ENCODE peak calls at places on chromosomes 7 and 10, in eight cellular contexts. One of them, this sample, is unnamed.

GRCh38 chr10:4141471-4141870 is 356.5 kb upstream of the KLF6 start:
- DNase-seq in colonic mucosa: no peak
- DNase-seq in fibroblast of lung: peak; percentile 34
- DNase-seq in tibial artery: no peak
- DNase-seq in Panc1: no peak
- DNase-seq in mucosa of descending colon: no peak
- DNase-seq in suprapubic skin: no peak
- DNase-seq in prostate gland: no peak
- DNase-seq in this sample: peak; percentile 59

GRCh38 chr10:36362257-36362656 is 720.2 kb upstream of the FZD8 start:
- DNase-seq in mucosa of descending colon: no peak
- DNase-seq in suprapubic skin: no peak
- DNase-seq in tibial artery: no peak
- DNase-seq in Panc1: no peak
- DNase-seq in prostate gland: no peak
- DNase-seq in colonic mucosa: no peak
- DNase-seq in fibroblast of lung: no peak
- DNase-seq in this sample: no peak

GRCh38 chr10:79385804-79386531 is 38.7 kb downstream of the PPIF start:
- DNase-seq in fibroblast of lung: no peak
- DNase-seq in tibial artery: peak; percentile 66
- DNase-seq in colonic mucosa: peak; percentile 17
- DNase-seq in suprapubic skin: peak; percentile 78
- DNase-seq in prostate gland: peak; percentile 3
- DNase-seq in mucosa of descending colon: peak; percentile 41
- DNase-seq in Panc1: no peak
- DNase-seq in this sample: no peak

GRCh38 chr10:120506674-120507073 is 49.6 kb downstream of the PLPP4 start:
- DNase-seq in tibial artery: no peak
- DNase-seq in fibroblast of lung: no peak
- DNase-seq in prostate gland: no peak
- DNase-seq in mucosa of descending colon: no peak
- DNase-seq in colonic mucosa: no peak
- DNase-seq in suprapubic skin: no peak
- DNase-seq in Panc1: no peak
- DNase-seq in this sample: no peak

GRCh38 chr10:91613411-91614253 is 19.2 kb downstream of the PPP1R3C start:
- DNase-seq in mucosa of descending colon: no peak
- DNase-seq in suprapubic skin: no peak
- DNase-seq in prostate gland: no peak
- DNase-seq in Panc1: no peak
- DNase-seq in colonic mucosa: no peak
- DNase-seq in fibroblast of lung: peak; percentile 96
- DNase-seq in tibial artery: no peak
- DNase-seq in this sample: peak; percentile 65

GRCh38 chr7:8433477-8434289 is at the start of gene NXPH1:
- DNase-seq in suprapubic skin: no peak
- DNase-seq in prostate gland: no peak
- DNase-seq in fibroblast of lung: no peak
- DNase-seq in tibial artery: no peak
- DNase-seq in colonic mucosa: no peak
- DNase-seq in mucosa of descending colon: no peak
- DNase-seq in Panc1: no peak
- DNase-seq in this sample: peak; percentile 4

GRCh38 chr10:77332256-77332655 is 305.4 kb downstream of the KCNMA1 start:
- DNase-seq in fibroblast of lung: no peak
- DNase-seq in Panc1: no peak
- DNase-seq in prostate gland: no peak
- DNase-seq in suprapubic skin: no peak
- DNase-seq in colonic mucosa: no peak
- DNase-seq in tibial artery: no peak
- DNase-seq in mucosa of descending colon: no peak
- DNase-seq in this sample: no peak

GRCh38 chr7:101099969-101100781 is 14.9 kb downstream of the TRIM56 start:
- DNase-seq in prostate gland: peak; percentile 75
- DNase-seq in suprapubic skin: peak; percentile 96
- DNase-seq in Panc1: peak; percentile 98
- DNase-seq in fibroblast of lung: peak; percentile 99
- DNase-seq in colonic mucosa: peak; percentile 81
- DNase-seq in tibial artery: peak; percentile 99
- DNase-seq in mucosa of descending colon: peak; percentile 87
- DNase-seq in this sample: peak; percentile 67

GRCh38 chr7:157723205-157723604 is 386.4 kb downstream of the DNAJB6 start:
- DNase-seq in suprapubic skin: no peak
- DNase-seq in fibroblast of lung: no peak
- DNase-seq in colonic mucosa: no peak
- DNase-seq in mucosa of descending colon: no peak
- DNase-seq in prostate gland: no peak
- DNase-seq in tibial artery: no peak
- DNase-seq in Panc1: no peak
- DNase-seq in this sample: no peak

GRCh38 chr7:157727964-157728615 is 391.3 kb downstream of the DNAJB6 start:
- DNase-seq in fibroblast of lung: no peak
- DNase-seq in suprapubic skin: no peak
- DNase-seq in prostate gland: no peak
- DNase-seq in colonic mucosa: no peak
- DNase-seq in Panc1: no peak
- DNase-seq in tibial artery: no peak
- DNase-seq in mucosa of descending colon: no peak
- DNase-seq in this sample: no peak

GRCh38 chr7:157730614-157731013 is 393.8 kb downstream of the DNAJB6 start:
- DNase-seq in mucosa of descending colon: no peak
- DNase-seq in suprapubic skin: no peak
- DNase-seq in fibroblast of lung: no peak
- DNase-seq in tibial artery: no peak
- DNase-seq in Panc1: no peak
- DNase-seq in colonic mucosa: no peak
- DNase-seq in prostate gland: no peak
- DNase-seq in this sample: no peak

GRCh38 chr7:157729566-157729965 is 392.8 kb downstream of the DNAJB6 start:
- DNase-seq in prostate gland: no peak
- DNase-seq in Panc1: no peak
- DNase-seq in fibroblast of lung: no peak
- DNase-seq in colonic mucosa: no peak
- DNase-seq in suprapubic skin: no peak
- DNase-seq in tibial artery: no peak
- DNase-seq in mucosa of descending colon: no peak
- DNase-seq in this sample: no peak

GRCh38 chr7:157726764-157727163 is 390.0 kb downstream of the DNAJB6 start:
- DNase-seq in tibial artery: no peak
- DNase-seq in Panc1: no peak
- DNase-seq in suprapubic skin: no peak
- DNase-seq in mucosa of descending colon: no peak
- DNase-seq in colonic mucosa: no peak
- DNase-seq in fibroblast of lung: no peak
- DNase-seq in prostate gland: no peak
- DNase-seq in this sample: no peak
- H3K9me3 ChIP-seq in tibial artery: no peaks in the 10 kb centered on the region
- H3K9me3 ChIP-seq in Panc1: no peaks in the 10 kb centered on the region
- H3K9me3 ChIP-seq in suprapubic skin: no peaks in the 10 kb centered on the region
- H3K9me3 ChIP-seq in mucosa of descending colon: no peaks in the 10 kb centered on the region
- H3K9me3 ChIP-seq in colonic mucosa: no peaks in the 10 kb centered on the region
- H3K9me3 ChIP-seq in fibroblast of lung: no peaks in the 10 kb centered on the region
- H3K9me3 ChIP-seq in prostate gland: no peaks in the 10 kb centered on the region
- H3K9me3 ChIP-seq in this sample: no peaks in the 10 kb centered on the region

GRCh38 chr7:76315372-76315771 is 12.9 kb downstream of the HSPB1 start:
- DNase-seq in Panc1: no peak
- DNase-seq in prostate gland: no peak
- DNase-seq in fibroblast of lung: no peak
- DNase-seq in tibial artery: no peak
- DNase-seq in suprapubic skin: no peak
- DNase-seq in mucosa of descending colon: peak; percentile 38
- DNase-seq in colonic mucosa: peak; percentile 25
- DNase-seq in this sample: no peak

GRCh38 chr7:76317782-76318487 is 15.5 kb downstream of the HSPB1 start:
- DNase-seq in suprapubic skin: peak; percentile 98
- DNase-seq in prostate gland: peak; percentile 98
- DNase-seq in Panc1: no peak
- DNase-seq in mucosa of descending colon: peak; percentile 99
- DNase-seq in colonic mucosa: peak; percentile 97
- DNase-seq in fibroblast of lung: peak; percentile 95
- DNase-seq in tibial artery: peak; percentile 99
- DNase-seq in this sample: peak; percentile 98

GRCh38 chr7:76310102-76310957 is 7.9 kb downstream of the HSPB1 start:
- DNase-seq in Panc1: no peak
- DNase-seq in tibial artery: no peak
- DNase-seq in colonic mucosa: peak; percentile 58
- DNase-seq in suprapubic skin: no peak
- DNase-seq in prostate gland: peak; percentile 67
- DNase-seq in fibroblast of lung: no peak
- DNase-seq in mucosa of descending colon: no peak
- DNase-seq in this sample: no peak

GRCh38 chr7:76316984-76317781 is 14.7 kb downstream of the HSPB1 start:
- DNase-seq in suprapubic skin: no peak
- DNase-seq in Panc1: no peak
- DNase-seq in colonic mucosa: no peak
- DNase-seq in fibroblast of lung: no peak
- DNase-seq in tibial artery: peak; percentile 76
- DNase-seq in prostate gland: no peak
- DNase-seq in mucosa of descending colon: peak; percentile 64
- DNase-seq in this sample: no peak

GRCh38 chr7:76314042-76314721 is 11.7 kb downstream of the HSPB1 start:
- DNase-seq in fibroblast of lung: peak; percentile 91
- DNase-seq in Panc1: no peak
- DNase-seq in tibial artery: peak; percentile 97
- DNase-seq in prostate gland: peak; percentile 95
- DNase-seq in suprapubic skin: peak; percentile 98
- DNase-seq in colonic mucosa: peak; percentile 98
- DNase-seq in mucosa of descending colon: peak; percentile 96
- DNase-seq in this sample: peak; percentile 96
- H3K4me3 ChIP-seq in fibroblast of lung: no peak overlapping the region
- H3K4me3 ChIP-seq in Panc1: peak overlapping the region; percentile 33
- H3K4me3 ChIP-seq in tibial artery: no peak overlapping the region
- H3K4me3 ChIP-seq in prostate gland: no peak overlapping the region
- H3K4me3 ChIP-seq in suprapubic skin: no peak overlapping the region
- H3K4me3 ChIP-seq in colonic mucosa: no peak overlapping the region
- H3K4me3 ChIP-seq in mucosa of descending colon: no peak overlapping the region
- H3K4me3 ChIP-seq in this sample: no peak overlapping the region

GRCh38 chr7:35508623-35509400 is 186.1 kb downstream of the HERPUD2 start:
- DNase-seq in Panc1: no peak
- DNase-seq in colonic mucosa: no peak
- DNase-seq in prostate gland: no peak
- DNase-seq in mucosa of descending colon: no peak
- DNase-seq in suprapubic skin: no peak
- DNase-seq in fibroblast of lung: no peak
- DNase-seq in tibial artery: no peak
- DNase-seq in this sample: no peak
- TF ChIP-seq CTCF in Panc1: peak; percentile 55
- TF ChIP-seq CTCF in colonic mucosa: no peak
- TF ChIP-seq CTCF in prostate gland: no peak
- TF ChIP-seq CTCF in mucosa of descending colon: no peak
- TF ChIP-seq CTCF in suprapubic skin: no peak
- TF ChIP-seq CTCF in fibroblast of lung: no peak
- TF ChIP-seq CTCF in tibial artery: no peak
- TF ChIP-seq CTCF in this sample: no peak

GRCh38 chr10:130261306-130261705 is 125.1 kb downstream of the GLRX3 start:
- DNase-seq in tibial artery: no peak
- DNase-seq in colonic mucosa: no peak
- DNase-seq in mucosa of descending colon: no peak
- DNase-seq in prostate gland: no peak
- DNase-seq in fibroblast of lung: no peak
- DNase-seq in suprapubic skin: no peak
- DNase-seq in Panc1: no peak
- DNase-seq in this sample: no peak

GRCh38 chr10:130265542-130265941 is 129.4 kb downstream of the GLRX3 start:
- DNase-seq in colonic mucosa: no peak
- DNase-seq in fibroblast of lung: no peak
- DNase-seq in suprapubic skin: no peak
- DNase-seq in prostate gland: no peak
- DNase-seq in mucosa of descending colon: no peak
- DNase-seq in tibial artery: no peak
- DNase-seq in Panc1: no peak
- DNase-seq in this sample: no peak

GRCh38 chr10:130259380-130259779 is 123.2 kb downstream of the GLRX3 start:
- DNase-seq in colonic mucosa: no peak
- DNase-seq in Panc1: no peak
- DNase-seq in tibial artery: no peak
- DNase-seq in mucosa of descending colon: no peak
- DNase-seq in fibroblast of lung: no peak
- DNase-seq in prostate gland: no peak
- DNase-seq in suprapubic skin: no peak
- DNase-seq in this sample: no peak

GRCh38 chr10:130257897-130258296 is 121.7 kb downstream of the GLRX3 start:
- DNase-seq in tibial artery: no peak
- DNase-seq in prostate gland: no peak
- DNase-seq in colonic mucosa: no peak
- DNase-seq in Panc1: no peak
- DNase-seq in mucosa of descending colon: no peak
- DNase-seq in fibroblast of lung: no peak
- DNase-seq in suprapubic skin: no peak
- DNase-seq in this sample: no peak

GRCh38 chr10:130261766-130262165 is 125.6 kb downstream of the GLRX3 start:
- DNase-seq in tibial artery: no peak
- DNase-seq in colonic mucosa: no peak
- DNase-seq in fibroblast of lung: no peak
- DNase-seq in Panc1: no peak
- DNase-seq in prostate gland: no peak
- DNase-seq in mucosa of descending colon: no peak
- DNase-seq in suprapubic skin: no peak
- DNase-seq in this sample: no peak
- H3K9me3 ChIP-seq in tibial artery: peaks cover 19% of the 10 kb centered on the region
- H3K9me3 ChIP-seq in colonic mucosa: no peaks in the 10 kb centered on the region
- H3K9me3 ChIP-seq in fibroblast of lung: no peaks in the 10 kb centered on the region
- H3K9me3 ChIP-seq in Panc1: peaks cover 9% of the 10 kb centered on the region
- H3K9me3 ChIP-seq in prostate gland: no peaks in the 10 kb centered on the region
- H3K9me3 ChIP-seq in mucosa of descending colon: no peaks in the 10 kb centered on the region
- H3K9me3 ChIP-seq in suprapubic skin: peaks cover 14% of the 10 kb centered on the region
- H3K9me3 ChIP-seq in this sample: no peaks in the 10 kb centered on the region

DNA sequence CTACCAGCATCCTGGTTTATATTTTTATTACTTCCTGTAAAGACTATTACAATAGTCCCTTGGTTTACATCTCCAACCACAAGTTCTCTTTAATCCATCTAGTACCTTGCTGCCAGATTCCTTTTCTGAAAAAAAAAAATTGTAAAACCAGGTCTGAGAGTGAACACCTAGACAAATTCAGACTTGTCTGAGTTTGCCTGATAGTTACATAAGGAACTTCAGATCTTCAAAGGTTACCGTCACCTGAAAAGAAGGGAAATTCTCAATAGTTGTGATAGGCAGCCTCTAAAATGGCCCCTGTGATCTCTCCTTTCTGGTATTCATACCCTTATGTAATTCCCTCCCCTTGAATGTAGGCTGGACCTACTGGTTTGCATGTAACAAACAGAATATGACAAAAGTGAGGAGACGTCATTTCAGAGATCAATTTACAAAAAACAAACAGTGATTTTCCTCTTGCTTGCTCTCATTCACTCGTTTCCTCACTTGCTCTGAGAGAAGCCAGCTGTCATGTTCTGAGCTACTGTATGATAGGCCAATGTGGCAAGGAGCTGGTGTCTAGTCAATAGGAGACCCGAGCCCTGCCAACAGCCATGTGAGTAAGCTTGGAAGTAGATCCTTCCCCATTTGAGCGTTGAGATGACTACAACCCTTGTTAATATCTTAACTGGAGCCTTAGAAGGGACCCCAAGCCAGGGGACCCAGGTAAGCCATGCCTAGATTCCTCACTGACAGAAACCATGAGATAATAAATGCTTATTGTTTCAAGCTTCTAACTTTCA is 110.9 kb upstream of the LSM8 start:
- DNase-seq in tibial artery: no peak
- DNase-seq in colonic mucosa: no peak
- DNase-seq in prostate gland: peak; percentile 17
- DNase-seq in suprapubic skin: no peak
- DNase-seq in mucosa of descending colon: no peak
- DNase-seq in fibroblast of lung: no peak
- DNase-seq in Panc1: no peak
- DNase-seq in this sample: no peak
- H3K4me3 ChIP-seq in tibial artery: no peak overlapping the region
- H3K4me3 ChIP-seq in colonic mucosa: no peak overlapping the region
- H3K4me3 ChIP-seq in prostate gland: no peak overlapping the region
- H3K4me3 ChIP-seq in suprapubic skin: no peak overlapping the region
- H3K4me3 ChIP-seq in mucosa of descending colon: no peak overlapping the region
- H3K4me3 ChIP-seq in fibroblast of lung: no peak overlapping the region
- H3K4me3 ChIP-seq in Panc1: no peak overlapping the region
- H3K4me3 ChIP-seq in this sample: no peak overlapping the region

This sample was measured in cardiac muscle cell.